ENCODE peak calls at places on chromosomes 11 and 22, in five cellular contexts. Y is psoas muscle, D is epithelial cell of esophagus, J is endodermal cell, W is right lobe of liver. V is an unnamed sample.

GRCh38 chr11:9669954-9670353 is 6.1 kb downstream of the SWAP70 start:
- DNase-seq in W (no peak), J (peak), Y (no peak), D (no peak), V (no peak)

GRCh38 chr22:27632451-27633295 is 168.9 kb downstream of the MN1 start:
- DNase-seq in J (no peak), Y (no peak), W (no peak), D (peak), V (no peak)

GRCh38 chr11:27192184-27192583 is 151.6 kb downstream of the BBOX1 start:
- DNase-seq in W (no peak), Y (no peak), J (no peak), D (no peak), V (no peak)

GRCh38 chr11:11129118-11129517 is 223.9 kb downstream of the CSNK2A3 start:
- DNase-seq in W (no peak), J (no peak), D (no peak), Y (no peak), V (no peak)

GRCh38 chr11:776459-777287 is 614 bp downstream of the GATD1 start:
- DNase-seq in J (peak), D (no peak), W (peak), Y (peak), V (peak)

GRCh38 chr11:131661137-131661536 is 290.7 kb downstream of the NTM start:
- DNase-seq in J (peak), Y (no peak), W (no peak), D (no peak), V (no peak)

GRCh38 chr11:69280451-69280850 is 13.5 kb upstream of the MYEOV start:
- DNase-seq in Y (no peak), D (peak), J (no peak), W (no peak), V (no peak)

GRCh38 chr22:38467904-38468760 is at the start of gene KDELR3:
- DNase-seq in W (peak), J (peak), Y (peak), D (peak), V (peak)

GRCh38 chr11:79352304-79352703 is 88.5 kb downstream of the TENM4 start:
- DNase-seq in Y (no peak), J (no peak), D (no peak), W (no peak), V (no peak)

GRCh38 chr11:95863486-95864140 is 60.3 kb downstream of the MTMR2 start:
- DNase-seq in Y (no peak), W (no peak), J (no peak), D (no peak), V (no peak)

GRCh38 chr11:121489823-121490222 is 37.1 kb upstream of the SORL1-AS1 start:
- DNase-seq in J (no peak), D (peak), W (no peak), Y (no peak), V (no peak)

GRCh38 chr11:6979365-6979764 is 40.8 kb downstream of the ZNF214 start:
- DNase-seq in Y (no peak), D (peak), W (no peak), J (no peak), V (no peak)

GRCh38 chr11:31968774-31969433 is 122.0 kb upstream of the RCN1 start:
- DNase-seq in Y (no peak), J (no peak), D (peak), W (no peak), V (no peak)

GRCh38 chr22:19971276-19972124 is 29.9 kb upstream of the TXNRD2 start:
- DNase-seq in Y (no peak), J (no peak), W (peak), D (no peak), V (peak)

GRCh38 chr11:77082838-77083552 is 16.2 kb downstream of the CAPN5 start:
- DNase-seq in Y (peak), J (no peak), D (no peak), W (peak), V (peak)

GRCh38 chr11:66316849-66317251 is at the start of gene CD248:
- DNase-seq in W (no peak), J (peak), D (no peak), Y (peak), V (peak)

GRCh38 chr11:126341760-126342161 is 13.7 kb upstream of the ST3GAL4 start:
- DNase-seq in J (no peak), W (no peak), D (peak), Y (peak), V (no peak)

GRCh38 chr11:134034496-134035381 is 34.1 kb upstream of the JAM3 start:
- DNase-seq in J (no peak), Y (no peak), D (peak), W (no peak), V (no peak)

GRCh38 chr11:134032031-134032430 is 36.8 kb upstream of the JAM3 start:
- DNase-seq in D (no peak), J (no peak), Y (no peak), W (no peak), V (no peak)

GRCh38 chr11:134033276-134033675 is 35.6 kb upstream of the JAM3 start:
- DNase-seq in Y (no peak), J (no peak), W (no peak), D (no peak), V (no peak)

GRCh38 chr11:134032501-134033091 is 36.3 kb upstream of the JAM3 start:
- DNase-seq in W (no peak), D (no peak), Y (no peak), J (peak), V (no peak)

DNA sequence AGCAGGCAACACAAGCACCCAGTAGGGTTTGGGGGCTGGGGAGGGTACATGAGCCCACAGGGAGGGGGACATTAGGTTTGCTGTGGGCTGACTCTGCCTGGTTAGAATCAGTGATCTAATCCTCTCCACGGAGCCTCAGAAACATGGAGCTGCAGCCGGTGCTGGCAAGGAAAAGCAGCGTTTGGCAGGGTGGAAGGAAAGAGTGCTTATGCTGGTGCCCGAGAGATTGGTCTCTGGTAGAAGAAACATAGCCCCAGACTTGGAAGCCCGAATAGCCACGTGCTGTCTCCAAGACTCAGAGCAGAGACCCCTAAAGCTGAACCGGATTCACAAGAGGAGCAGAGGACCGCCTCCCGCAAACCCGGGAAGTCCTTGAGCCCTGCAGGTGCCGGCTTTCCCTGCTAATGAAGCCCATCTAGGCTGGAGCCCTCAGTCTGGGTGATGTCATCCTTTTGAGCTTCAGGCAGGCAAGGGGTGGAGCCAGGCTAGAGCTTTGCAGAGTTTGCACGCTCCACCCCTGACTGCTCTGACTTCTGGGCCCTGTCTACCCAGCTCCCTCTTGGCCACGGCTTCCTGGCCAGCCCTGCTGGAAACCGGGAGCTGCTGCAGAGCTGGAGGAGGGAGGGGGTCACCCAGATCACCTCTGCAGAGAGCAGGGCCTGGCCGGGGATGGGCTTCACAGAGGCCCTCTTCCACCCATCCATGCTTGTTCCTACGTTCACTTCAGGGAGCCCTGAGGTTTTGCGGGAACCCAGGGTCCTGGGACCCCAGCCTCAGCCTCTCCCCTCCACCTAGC is 35.0 kb upstream of the JAM3 start:
- DNase-seq in W (peak), J (peak), D (peak), Y (peak), V (peak)
- H3K4me3 ChIP-seq in W (no peak), J (no peak), D (no peak), Y (peak), V (peak)

GRCh38 chr22:40094449-40094848 is 83.3 kb upstream of the TNRC6B start:
- DNase-seq in J (no peak), Y (no peak), W (no peak), D (no peak), V (no peak)
- H3K4me3 ChIP-seq in J (no peak), Y (peak), W (no peak), D (no peak), V (no peak)

GRCh38 chr11:63609971-63610580 is 4.2 kb downstream of the PLAAT3 start:
- DNase-seq in J (peak), Y (no peak), W (peak), D (no peak), V (no peak)
- H3K4me3 ChIP-seq in J (peak), Y (peak), W (no peak), D (no peak), V (no peak)

GRCh38 chr11:130473056-130473794 is 24.8 kb downstream of the ADAMTS15 start:
- DNase-seq in Y (no peak), W (no peak), J (no peak), D (no peak), V (no peak)
- H3K4me3 ChIP-seq in Y (no peak), W (no peak), J (no peak), D (no peak), V (no peak)

DNA sequence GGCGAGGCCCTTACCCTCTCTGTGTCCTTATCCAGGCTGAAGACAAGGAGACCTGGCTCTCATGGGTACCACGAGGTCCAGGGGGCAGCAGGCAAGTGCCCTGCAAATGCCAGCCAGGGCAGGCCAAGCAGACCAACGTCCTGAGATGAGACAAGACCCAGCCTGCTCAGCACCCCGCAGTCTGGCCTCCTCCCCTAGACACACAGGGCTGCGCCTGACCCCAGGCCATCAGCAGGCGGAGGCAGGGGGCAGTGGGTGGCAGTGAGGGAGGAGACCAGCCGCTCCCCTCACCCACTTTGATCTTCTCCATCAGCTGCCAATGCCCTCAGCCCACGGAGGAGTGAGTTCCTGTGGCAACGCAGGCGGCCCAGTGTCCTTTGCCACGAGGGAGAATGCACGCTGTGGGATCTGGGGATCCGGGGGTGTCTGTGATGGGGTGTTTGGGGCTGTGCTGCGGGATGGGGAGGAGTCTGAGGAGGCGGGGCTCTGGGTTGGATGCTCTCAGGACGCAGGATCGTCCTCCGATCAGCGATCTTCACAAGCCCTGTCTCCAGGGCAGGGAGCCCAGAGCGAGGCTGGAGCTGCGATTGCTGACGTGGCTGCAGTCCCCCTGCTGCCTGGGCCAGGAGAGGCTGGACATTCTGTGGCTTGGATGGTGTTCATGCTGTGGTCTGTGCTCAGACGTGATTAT is 30.5 kb upstream of the PPARA start:
- DNase-seq in D (no peak), Y (peak), W (no peak), J (no peak), V (no peak)
- H3K4me3 ChIP-seq in D (no peak), Y (no peak), W (no peak), J (no peak), V (no peak)

DNA sequence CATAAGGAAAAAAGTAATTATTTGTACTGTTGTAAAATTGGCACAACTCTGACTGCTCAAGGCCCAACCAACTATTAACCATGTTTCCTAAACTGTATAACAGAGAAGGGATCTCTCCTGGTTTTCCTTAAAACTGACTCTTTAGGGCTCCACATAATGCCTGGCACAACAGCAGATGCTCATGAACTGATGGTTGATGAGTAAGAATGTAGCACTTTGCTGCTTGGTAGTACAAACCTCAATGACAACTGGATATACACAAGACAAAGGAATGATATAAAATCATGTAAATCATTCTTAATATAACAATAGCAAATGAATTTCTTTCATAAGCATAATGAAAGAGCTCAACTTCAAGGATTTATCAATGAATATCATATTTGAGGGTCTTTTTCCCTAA is 11.7 kb downstream of the MSANTD2 start:
- DNase-seq in D (no peak), Y (no peak), J (no peak), W (no peak), V (no peak)
- H3K4me3 ChIP-seq in D (no peak), Y (no peak), J (no peak), W (no peak), V (no peak)

DNA sequence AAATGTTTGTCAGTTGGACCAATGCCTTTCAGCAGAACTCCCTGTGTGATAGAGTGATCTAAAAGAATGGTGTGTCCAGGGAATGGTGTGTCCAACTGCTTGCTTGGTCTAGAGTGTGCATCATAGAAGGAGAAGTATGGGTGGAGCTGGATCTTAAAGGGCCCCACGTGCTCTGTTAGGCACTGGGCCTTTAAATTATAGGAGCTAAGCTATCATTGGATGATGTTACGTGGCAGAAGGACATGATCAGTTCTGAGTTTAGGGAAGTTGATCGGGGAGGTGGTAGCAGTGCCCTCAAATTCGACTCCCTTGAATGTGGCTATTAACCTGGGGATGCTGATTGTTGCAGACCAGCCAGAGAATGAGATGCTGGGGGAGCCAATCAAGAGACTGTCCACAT is 16.4 kb downstream of the STX3 start:
- DNase-seq in D (no peak), W (no peak), J (no peak), Y (no peak), V (no peak)
- H3K4me3 ChIP-seq in D (no peak), W (no peak), J (no peak), Y (no peak), V (no peak)

DNA sequence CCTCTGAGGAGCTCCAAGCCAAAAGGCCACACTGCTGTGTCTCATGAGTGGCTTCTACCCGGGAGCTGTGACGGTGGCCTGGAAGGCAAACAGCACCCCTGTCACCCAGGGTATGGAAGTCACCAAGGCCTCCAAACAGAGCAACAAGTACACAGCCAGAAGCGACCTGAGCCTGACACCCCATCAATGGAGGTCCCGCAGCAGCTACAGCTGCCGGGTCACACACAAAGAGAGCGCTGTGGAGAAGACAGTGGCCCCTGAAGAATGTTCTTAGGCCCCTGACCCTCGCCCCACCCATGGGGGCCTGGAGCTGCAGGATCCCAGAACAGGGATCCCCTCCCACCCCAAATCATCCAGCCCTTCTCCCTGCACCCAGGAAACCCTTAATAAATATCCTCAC is 4.9 kb downstream of the RFPL2 start:
- DNase-seq in W (no peak), Y (no peak), J (no peak), D (no peak), V (no peak)
- H3K4me3 ChIP-seq in W (no peak), Y (no peak), J (no peak), D (no peak), V (no peak)